ENCODE peak calls at places on chromosomes 11 and 22, in eight cellular contexts. O is A549, Y is amniotic epithelial cell, D is fibroblast of lung, S is renal cortical epithelial cell, X is activated T-cell treated with anti-CD3 and anti-CD28 coated beads for 48 hours, I is NCI-H1105, K is right lobe of liver. J is an unnamed sample.
A peak's percentile ranks its signal among the peaks of the same experiment; 100 is the strongest.

GRCh38 chr11:107696140-107696539 is 15.7 kb downstream of the SLN start:
- DNase-seq in O (peak; percentile 35), Y (peak; percentile 95), D (peak; percentile 93), S (peak; percentile 95), X (no peak), I (no peak), K (no peak), J (no peak)

GRCh38 chr11:66363805-66364535 is 7.6 kb downstream of the SLC29A2 start:
- DNase-seq in O (peak; percentile 59), Y (no peak), D (no peak), S (no peak), X (peak; percentile 80), I (no peak), K (peak; percentile 54), J (peak; percentile 67)

GRCh38 chr11:88552377-88553029 is 215.0 kb upstream of the CTSC start:
- DNase-seq in O (peak; percentile 41), Y (peak; percentile 29), D (peak; percentile 43), S (peak; percentile 56), X (peak; percentile 51), I (peak; percentile 12), K (peak; percentile 56), J (peak; percentile 39)

GRCh38 chr11:118364956-118365615 is 5.7 kb downstream of the UBE4A start:
- DNase-seq in O (no peak), Y (no peak), D (no peak), S (no peak), X (no peak), I (no peak), K (no peak), J (no peak)

GRCh38 chr11:3014314-3014938 is 22.3 kb upstream of the NAP1L4 start:
- DNase-seq in O (no peak), Y (no peak), D (no peak), S (no peak), X (no peak), I (no peak), K (no peak), J (peak; percentile 55)

GRCh38 chr11:75597636-75598035 is 35.6 kb downstream of the SERPINH1 start:
- DNase-seq in O (peak; percentile 56), Y (no peak), D (no peak), S (no peak), X (no peak), I (peak; percentile 57), K (no peak), J (no peak)

GRCh38 chr22:38467904-38468760 is at the start of gene KDELR3:
- DNase-seq in O (peak; percentile 40), Y (peak; percentile 57), D (peak; percentile 55), S (no peak), X (peak; percentile 71), I (no peak), K (peak; percentile 58), J (peak; percentile 15)

GRCh38 chr22:36563001-36563400 is 34.0 kb upstream of the EIF3D start:
- DNase-seq in O (no peak), Y (no peak), D (no peak), S (no peak), X (no peak), I (no peak), K (no peak), J (no peak)

GRCh38 chr22:29143848-29144785 is 61.6 kb upstream of the EMID1 start:
- DNase-seq in O (no peak), Y (no peak), D (no peak), S (no peak), X (no peak), I (no peak), K (no peak), J (no peak)

GRCh38 chr22:17536269-17536668 is 27.0 kb upstream of the SLC25A18 start:
- DNase-seq in O (no peak), Y (no peak), D (no peak), S (peak; percentile 2), X (no peak), I (no peak), K (no peak), J (no peak)

GRCh38 chr11:123740787-123741158 is 687 bp downstream of the ZNF202 start:
- DNase-seq in O (no peak), Y (no peak), D (peak; percentile 3), S (no peak), X (no peak), I (no peak), K (no peak), J (no peak)

GRCh38 chr11:267491-267994 is 10.7 kb upstream of the NLRP6 start:
- DNase-seq in O (peak; percentile 35), Y (no peak), D (no peak), S (no peak), X (no peak), I (no peak), K (peak; percentile 61), J (peak; percentile 53)

GRCh38 chr22:48705917-48706605 is 1121.6 kb downstream of the BRD1 start:
- DNase-seq in O (no peak), Y (no peak), D (no peak), S (no peak), X (no peak), I (no peak), K (no peak), J (no peak)

GRCh38 chr11:59615132-59615636 is 390 bp downstream of the OSBP start:
- DNase-seq in O (peak; percentile 28), Y (no peak), D (no peak), S (peak; percentile 18), X (peak; percentile 41), I (peak; percentile 60), K (peak; percentile 76), J (peak; percentile 61)

GRCh38 chr11:58926251-58926650 is 13.0 kb upstream of the GLYATL1 start:
- DNase-seq in O (no peak), Y (no peak), D (peak; percentile 24), S (no peak), X (no peak), I (no peak), K (no peak), J (no peak)

GRCh38 chr11:46350695-46351094 is 3.4 kb downstream of the DGKZ start:
- DNase-seq in O (no peak), Y (no peak), D (no peak), S (no peak), X (no peak), I (no peak), K (no peak), J (no peak)

GRCh38 chr11:75346912-75347647 is 4.4 kb downstream of the ARRB1 start:
- DNase-seq in O (no peak), Y (no peak), D (peak; percentile 81), S (no peak), X (no peak), I (no peak), K (no peak), J (no peak)

GRCh38 chr11:43952401-43953342 is 10.2 kb downstream of the C11orf96 start:
- DNase-seq in O (no peak), Y (no peak), D (no peak), S (no peak), X (no peak), I (no peak), K (no peak), J (no peak)

GRCh38 chr22:45397806-45398205 is 15.6 kb downstream of the SMC1B start:
- DNase-seq in O (no peak), Y (no peak), D (no peak), S (no peak), X (no peak), I (no peak), K (no peak), J (no peak)

GRCh38 chr11:82003671-82004148 is 730.0 kb downstream of the FAM181B start:
- DNase-seq in O (no peak), Y (no peak), D (peak; percentile 66), S (peak; percentile 69), X (peak; percentile 22), I (no peak), K (no peak), J (no peak)

GRCh38 chr11:120054016-120054752 is 83.7 kb downstream of the TRIM29 start:
- DNase-seq in O (no peak), Y (no peak), D (no peak), S (no peak), X (no peak), I (no peak), K (no peak), J (no peak)

GRCh38 chr22:50049299-50050195 is 8.6 kb downstream of the TTLL8 start:
- DNase-seq in O (no peak), Y (no peak), D (no peak), S (no peak), X (no peak), I (no peak), K (no peak), J (no peak)

GRCh38 chr11:12611352-12611751 is 62.9 kb upstream of the TEAD1 start:
- DNase-seq in O (no peak), Y (no peak), D (no peak), S (no peak), X (no peak), I (no peak), K (no peak), J (no peak)

GRCh38 chr11:129590753-129591475 is 215.3 kb downstream of the BARX2 start:
- DNase-seq in O (no peak), Y (no peak), D (no peak), S (no peak), X (no peak), I (no peak), K (no peak), J (no peak)

GRCh38 chr22:47020157-47020556 is 257.7 kb downstream of the TBC1D22A start:
- DNase-seq in O (no peak), Y (peak; percentile 7), D (peak; percentile 12), S (no peak), X (no peak), I (no peak), K (no peak), J (no peak)

GRCh38 chr11:64851831-64852337 is 7.4 kb upstream of the CDC42BPG start:
- DNase-seq in O (no peak), Y (no peak), D (no peak), S (no peak), X (no peak), I (no peak), K (no peak), J (no peak)

GRCh38 chr11:75802022-75802912 is 12.7 kb upstream of the UVRAG start:
- DNase-seq in O (no peak), Y (no peak), D (no peak), S (no peak), X (no peak), I (no peak), K (peak; percentile 38), J (no peak)

GRCh38 chr11:27816200-27816599 is 115.9 kb upstream of the BDNF start:
- DNase-seq in O (no peak), Y (no peak), D (no peak), S (no peak), X (no peak), I (no peak), K (no peak), J (no peak)

GRCh38 chr11:127816959-127817358 is 770.4 kb downstream of the ETS1 start:
- DNase-seq in O (no peak), Y (no peak), D (no peak), S (no peak), X (no peak), I (no peak), K (no peak), J (no peak)

GRCh38 chr22:23256986-23257888 is 76.9 kb downstream of the BCR start:
- DNase-seq in O (no peak), Y (no peak), D (peak; percentile 51), S (no peak), X (no peak), I (no peak), K (peak; percentile 84), J (no peak)

GRCh38 chr22:28052818-28053217 is 133.8 kb upstream of the PITPNB start:
- DNase-seq in O (no peak), Y (no peak), D (no peak), S (no peak), X (no peak), I (peak; percentile 50), K (no peak), J (no peak)

GRCh38 chr11:65596520-65596919 is 920 bp upstream of the KCNK7 start:
- DNase-seq in O (no peak), Y (no peak), D (no peak), S (no peak), X (no peak), I (no peak), K (no peak), J (no peak)

GRCh38 chr11:16982256-16982671 is 31.9 kb downstream of the PLEKHA7 start:
- DNase-seq in O (no peak), Y (no peak), D (no peak), S (peak; percentile 56), X (no peak), I (no peak), K (no peak), J (no peak)

GRCh38 chr11:134250675-134251074 is 2.5 kb downstream of the THYN1 start:
- DNase-seq in O (no peak), Y (no peak), D (no peak), S (no peak), X (no peak), I (no peak), K (peak; percentile 84), J (no peak)